ENCODE peak calls at places on chromosomes 16 and 17, in nine cellular contexts. Y is fibroblast of the conjunctiva, L is transverse colon, R is NAMALWA, O is Caki2, K is HuH-7.5, A is dorsolateral prefrontal cortex, G is iPS-NIHi11, V is pulmonary artery endothelial cell. I is an unnamed sample.

GRCh38 chr17:80195671-80196529 is 24.2 kb downstream of the SGSH start:
- DNase-seq in L (no peak), O (no peak), Y (no peak), G (peak; percentile 78), V (no peak), A (no peak), K (no peak), R (peak; percentile 52), I (no peak)

GRCh38 chr17:37831492-37831891 is 86.6 kb upstream of the HNF1B start:
- DNase-seq in R (no peak), A (no peak), L (no peak), K (no peak), O (no peak), Y (no peak), V (no peak), G (no peak), I (no peak)

GRCh38 chr17:55794681-55795080 is 43.8 kb downstream of the PCTP start:
- DNase-seq in Y (no peak), G (no peak), R (no peak), K (no peak), V (no peak), L (no peak), O (peak; percentile 73), A (no peak), I (no peak)

GRCh38 chr17:16882243-16882925 is 89.5 kb downstream of the TNFRSF13B start:
- DNase-seq in O (no peak), A (no peak), K (no peak), R (no peak), G (no peak), V (no peak), L (no peak), Y (no peak), I (no peak)

GRCh38 chr17:69407759-69408158 is 6.7 kb upstream of the MAP2K6 start:
- DNase-seq in L (no peak), Y (no peak), G (no peak), V (no peak), A (no peak), K (no peak), O (no peak), R (no peak), I (no peak)

GRCh38 chr16:67199011-67199807 is at the start of gene ELMO3:
- DNase-seq in Y (no peak), K (no peak), G (peak; percentile 90), A (no peak), V (no peak), R (no peak), L (peak; percentile 88), O (no peak), I (no peak)

GRCh38 chr16:74844041-74844826 is 69.6 kb upstream of the FA2H start:
- DNase-seq in L (no peak), V (no peak), Y (no peak), O (no peak), A (no peak), G (no peak), K (no peak), R (no peak), I (no peak)

GRCh38 chr17:73091770-73092517 is 544 bp downstream of the SLC39A11 start:
- DNase-seq in A (peak; percentile 49), Y (no peak), V (no peak), K (peak; percentile 22), R (peak; percentile 19), G (peak; percentile 83), O (peak; percentile 13), L (peak; percentile 35), I (peak; percentile 21)

GRCh38 chr16:75289189-75289588 is 37.8 kb upstream of the BCAR1 start:
- DNase-seq in R (no peak), A (no peak), O (no peak), Y (peak; percentile 29), V (peak; percentile 73), L (no peak), K (no peak), G (no peak), I (no peak)

GRCh38 chr17:59330314-59330942 is 1.0 kb upstream of the YPEL2 start:
- DNase-seq in A (no peak), G (no peak), O (peak; percentile 92), V (peak; percentile 51), R (peak; percentile 34), Y (no peak), L (peak; percentile 84), K (peak; percentile 63), I (peak; percentile 76)

GRCh38 chr17:70369296-70369855 is 200.0 kb downstream of the KCNJ2 start:
- DNase-seq in K (no peak), A (no peak), O (peak; percentile 72), R (no peak), V (no peak), L (no peak), G (no peak), Y (no peak), I (no peak)

GRCh38 chr17:49691086-49691676 is 13.3 kb upstream of the SPOP start:
- DNase-seq in K (no peak), L (peak; percentile 25), Y (no peak), A (no peak), R (no peak), G (no peak), V (peak; percentile 36), O (no peak), I (no peak)

GRCh38 chr16:56753410-56753809 is 23.5 kb downstream of the NUP93 start:
- DNase-seq in V (no peak), K (no peak), O (no peak), R (no peak), A (no peak), L (no peak), G (no peak), Y (no peak), I (no peak)

GRCh38 chr16:23214796-23215195 is 32.3 kb downstream of the SCNN1G start:
- DNase-seq in V (no peak), K (no peak), Y (no peak), L (no peak), O (no peak), G (no peak), R (no peak), A (no peak), I (no peak)

GRCh38 chr16:74903095-74903494 is 81.8 kb downstream of the WDR59 start:
- DNase-seq in Y (no peak), O (no peak), A (no peak), K (no peak), V (no peak), L (no peak), R (no peak), G (no peak), I (no peak)

GRCh38 chr17:80696456-80696855 is 151.8 kb downstream of the RPTOR start:
- DNase-seq in Y (no peak), R (no peak), L (no peak), G (no peak), K (no peak), V (no peak), O (no peak), A (no peak), I (no peak)

GRCh38 chr16:6016530-6017184 is 919.1 kb upstream of the EEF2KMT start:
- DNase-seq in L (no peak), V (no peak), K (peak; percentile 46), A (no peak), G (peak; percentile 81), Y (no peak), O (peak; percentile 64), R (peak; percentile 50), I (peak; percentile 22)

GRCh38 chr16:26015776-26016175 is 324.0 kb downstream of the HS3ST4 start:
- DNase-seq in R (no peak), L (no peak), V (no peak), Y (no peak), O (no peak), A (no peak), G (no peak), K (no peak), I (no peak)

GRCh38 chr17:15109608-15110007 is 155.5 kb downstream of the PMP22 start:
- DNase-seq in K (no peak), Y (no peak), G (peak; percentile 67), O (no peak), L (no peak), R (no peak), V (no peak), A (no peak), I (no peak)

GRCh38 chr16:77647726-77648125 is 74.6 kb upstream of the NUDT7 start:
- DNase-seq in L (no peak), V (no peak), A (no peak), Y (no peak), G (no peak), K (no peak), O (no peak), R (no peak), I (no peak)

I was measured in A549.